ENCODE peak calls at places on chromosomes 12 and 14, in eight cellular contexts. K is heart right ventricle, U is fibroblast of pulmonary artery, V is astrocyte of the spinal cord, Z is GM12865, G is IMR-90, N is astrocyte of the cerebellum, X is uterus. M is an unnamed sample.

GRCh38 chr12:58458093-58458492 is 462.2 kb downstream of the LRIG3 start:
- DNase-seq in U (no peak), V (no peak), G (peak), Z (no peak), K (no peak), X (no peak), N (no peak), M (no peak)

GRCh38 chr14:63524537-63525155 is 18.5 kb downstream of the PPP2R5E start:
- DNase-seq in V (no peak), Z (peak), U (no peak), G (no peak), K (no peak), N (no peak), X (no peak), M (no peak)

GRCh38 chr12:93982847-93983315 is 165.5 kb upstream of the PLXNC1 start:
- DNase-seq in X (no peak), Z (no peak), U (peak), G (peak), V (peak), N (peak), K (no peak), M (no peak)

GRCh38 chr12:12379831-12380730 is 23.2 kb downstream of the BORCS5 start:
- DNase-seq in K (no peak), N (no peak), Z (peak), U (no peak), X (no peak), G (no peak), V (no peak), M (no peak)

GRCh38 chr14:65360144-65360784 is 52.3 kb upstream of the FUT8 start:
- DNase-seq in N (no peak), Z (no peak), V (peak), G (no peak), K (no peak), U (no peak), X (no peak), M (no peak)

GRCh38 chr12:109872-110271 is 43.3 kb downstream of the IQSEC3 start:
- DNase-seq in X (no peak), Z (no peak), U (no peak), N (no peak), K (no peak), G (no peak), V (no peak), M (no peak)

GRCh38 chr14:93997082-93997481 is at the start of gene CCDC197:
- DNase-seq in K (no peak), G (peak), N (no peak), U (no peak), V (no peak), X (no peak), Z (no peak), M (no peak)

GRCh38 chr12:121165316-121165715 is 32.6 kb downstream of the P2RX7 start:
- DNase-seq in V (peak), K (no peak), U (peak), G (no peak), X (no peak), Z (no peak), N (peak), M (no peak)

GRCh38 chr12:24770851-24771250 is 178.1 kb downstream of the BCAT1 start:
- DNase-seq in G (peak), K (no peak), U (peak), X (no peak), N (no peak), V (no peak), Z (no peak), M (no peak)

GRCh38 chr12:42180990-42181611 is 36.4 kb upstream of the GXYLT1 start:
- DNase-seq in N (no peak), Z (no peak), K (no peak), U (peak), X (no peak), V (peak), G (peak), M (no peak)

GRCh38 chr12:90945070-90945649 is 9.8 kb downstream of the CCER1 start:
- DNase-seq in N (no peak), Z (peak), U (peak), K (no peak), V (peak), G (peak), X (no peak), M (no peak)

GRCh38 chr12:115374480-115375187 is 690.7 kb upstream of the TBX3 start:
- DNase-seq in K (no peak), U (no peak), V (no peak), N (no peak), Z (peak), G (no peak), X (no peak), M (no peak)

GRCh38 chr12:123269395-123269892 is 2.2 kb downstream of the CDK2AP1 start:
- DNase-seq in G (peak), N (peak), Z (peak), K (peak), U (peak), X (peak), V (peak), M (peak)

GRCh38 chr12:121795029-121795977 is 1.8 kb upstream of the RHOF start:
- DNase-seq in Z (peak), K (peak), N (peak), X (peak), G (peak), V (peak), U (peak), M (peak)

GRCh38 chr12:50751921-50752721 is 11.8 kb upstream of the ATF1 start:
- DNase-seq in X (no peak), Z (no peak), U (no peak), G (peak), N (no peak), V (peak), K (no peak), M (no peak)

GRCh38 chr12:87967871-87968270 is 61.3 kb downstream of the C12orf50 start:
- DNase-seq in V (no peak), N (no peak), X (no peak), Z (no peak), K (no peak), G (no peak), U (peak), M (no peak)

GRCh38 chr12:132524405-132524804 is 34.5 kb downstream of the FBRSL1 start:
- DNase-seq in X (no peak), K (no peak), U (no peak), V (peak), Z (peak), G (peak), N (no peak), M (no peak)

GRCh38 chr14:100815478-100816285 is 10.2 kb upstream of the MEG3 start:
- DNase-seq in X (no peak), G (peak), K (no peak), N (peak), U (peak), V (peak), Z (no peak), M (no peak)

GRCh38 chr12:124652661-124653060 is 85.2 kb upstream of the NCOR2 start:
- DNase-seq in G (no peak), Z (no peak), U (no peak), N (no peak), V (no peak), K (no peak), X (no peak), M (no peak)
- TF ChIP-seq CTCF in G (no peak), Z (no peak), U (no peak), N (no peak), V (no peak), K (no peak), X (no peak), M (no peak)

DNA sequence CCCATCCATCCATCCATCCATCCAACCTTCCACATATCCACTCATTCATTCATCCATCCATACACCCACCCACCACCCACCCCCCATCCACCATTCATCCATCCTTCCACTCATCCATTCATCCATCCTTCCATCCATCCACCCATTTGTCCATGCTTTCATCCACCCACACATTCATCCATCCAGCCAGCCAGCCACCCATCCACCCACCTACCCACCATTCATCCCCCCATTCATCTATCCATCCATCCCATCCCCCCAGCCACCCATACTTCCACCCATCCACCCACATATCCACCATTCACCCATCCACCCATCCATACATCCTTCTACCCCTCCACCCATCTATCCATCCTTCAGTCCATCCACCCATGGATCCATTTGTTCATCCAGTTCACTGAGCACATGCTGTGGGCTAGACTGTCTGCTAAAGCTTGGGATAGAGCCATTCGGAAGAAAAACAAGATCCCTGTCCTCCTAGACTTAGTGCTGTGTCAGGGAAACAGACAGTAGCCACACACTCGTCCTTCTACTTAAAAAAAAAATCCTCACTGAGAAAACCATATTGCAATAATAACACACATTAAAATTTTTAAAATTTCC is 377.5 kb downstream of the ADGRD1 start:
- DNase-seq in G (no peak), V (no peak), X (no peak), U (no peak), K (no peak), Z (no peak), N (no peak), M (no peak)
- TF ChIP-seq CTCF in G (no peak), V (no peak), X (no peak), U (no peak), K (no peak), Z (no peak), N (no peak), M (no peak)

DNA sequence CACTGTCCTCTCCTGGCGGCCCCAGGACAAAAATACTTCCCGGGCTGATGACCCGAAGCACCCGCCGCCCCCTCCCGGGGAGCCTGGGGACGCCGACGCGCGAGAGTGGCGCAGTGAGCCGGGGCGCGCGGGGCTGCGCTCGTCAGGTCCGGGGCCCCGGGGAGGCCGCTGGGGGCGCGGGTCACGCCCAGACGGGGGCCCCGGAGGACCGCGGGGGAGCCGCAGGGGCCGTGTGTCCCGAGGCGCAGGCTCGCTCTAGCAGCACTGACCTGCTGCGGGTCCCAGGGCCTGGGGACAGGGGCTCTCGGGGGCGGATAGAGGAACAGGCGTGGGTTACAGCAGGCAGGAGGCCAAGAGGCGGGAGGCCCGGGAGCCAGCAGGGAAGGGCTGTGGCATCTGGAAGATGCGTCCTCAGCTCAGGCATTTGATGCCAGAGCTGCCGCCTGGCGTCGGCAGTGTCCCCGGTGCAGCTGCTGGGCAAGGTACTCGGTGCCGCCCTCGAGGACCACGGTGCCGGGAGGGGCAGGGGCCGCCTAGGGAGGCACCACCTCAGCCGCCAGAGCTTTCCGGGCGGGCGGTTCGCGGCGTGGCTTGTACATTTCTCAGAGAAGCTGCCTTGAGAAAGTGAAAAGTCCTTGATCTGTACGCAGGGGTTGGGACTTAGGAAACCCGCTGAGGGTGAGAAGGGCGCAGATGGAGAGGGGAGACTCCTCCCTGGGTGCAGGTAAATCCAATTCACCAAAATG is 1.2 kb downstream of the WNT5B start:
- DNase-seq in N (no peak), K (peak), G (no peak), V (peak), X (peak), Z (no peak), U (no peak), M (peak)
- TF ChIP-seq CTCF in N (peak), K (peak), G (no peak), V (peak), X (peak), Z (peak), U (no peak), M (no peak)

GRCh38 chr12:52532636-52533035 is 12.4 kb upstream of the KRT5 start:
- DNase-seq in X (no peak), Z (no peak), V (no peak), U (no peak), N (no peak), K (no peak), G (no peak), M (no peak)

GRCh38 chr12:52533686-52534470 is 13.7 kb upstream of the KRT5 start:
- DNase-seq in V (no peak), U (no peak), G (no peak), K (no peak), Z (no peak), N (no peak), X (no peak), M (no peak)

GRCh38 chr12:52531563-52532300 is 11.5 kb upstream of the KRT5 start:
- DNase-seq in K (no peak), Z (no peak), U (no peak), X (no peak), V (no peak), G (no peak), N (no peak), M (no peak)

GRCh38 chr12:52537101-52537500 is 15.8 kb downstream of the KRT71 start:
- DNase-seq in X (no peak), Z (no peak), G (no peak), K (no peak), U (no peak), V (no peak), N (no peak), M (no peak)

GRCh38 chr12:52534482-52534881 is 14.3 kb upstream of the KRT5 start:
- DNase-seq in N (no peak), Z (peak), X (no peak), U (peak), V (no peak), G (no peak), K (no peak), M (no peak)
- TF ChIP-seq CTCF in N (peak), Z (no peak), X (no peak), U (peak), V (no peak), G (no peak), K (no peak), M (no peak)

GRCh38 chr14:23360496-23360895 is 4.5 kb downstream of the EFS start:
- DNase-seq in K (no peak), X (no peak), N (no peak), G (no peak), V (no peak), U (no peak), Z (no peak), M (no peak)
- TF ChIP-seq CTCF in K (no peak), X (no peak), N (peak), G (peak), V (peak), U (no peak), Z (no peak), M (no peak)

DNA sequence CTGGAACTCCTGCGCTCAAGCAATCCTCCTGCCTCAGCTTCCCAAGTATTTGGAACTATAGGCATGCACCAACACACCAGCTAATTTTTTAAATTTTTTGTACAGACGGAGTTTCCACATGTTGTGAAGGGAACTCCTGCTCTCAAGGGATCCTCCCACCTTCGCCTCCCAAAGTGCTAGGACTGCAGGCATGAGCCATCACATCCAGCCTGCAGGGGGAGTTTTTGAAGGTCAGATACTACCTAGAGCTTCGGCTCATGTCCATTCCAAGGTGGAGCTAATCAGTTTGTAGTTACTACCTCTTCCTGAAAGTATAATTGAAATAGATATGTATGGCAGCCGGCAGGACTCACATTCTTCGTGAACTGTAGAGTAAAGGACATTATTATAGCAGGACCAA is 3.7 kb upstream of the TAS2R19 start:
- DNase-seq in N (no peak), K (no peak), V (no peak), G (no peak), Z (no peak), U (no peak), X (no peak), M (peak)
- TF ChIP-seq CTCF in N (peak), K (no peak), V (no peak), G (no peak), Z (no peak), U (peak), X (no peak), M (no peak)

GRCh38 chr12:46944104-46944503 is 118.3 kb upstream of the SLC38A4 start:
- DNase-seq in V (peak), G (peak), X (no peak), Z (no peak), N (no peak), U (peak), K (no peak), M (no peak)
- TF ChIP-seq CTCF in V (peak), G (peak), X (no peak), Z (no peak), N (peak), U (peak), K (peak), M (no peak)

DNA sequence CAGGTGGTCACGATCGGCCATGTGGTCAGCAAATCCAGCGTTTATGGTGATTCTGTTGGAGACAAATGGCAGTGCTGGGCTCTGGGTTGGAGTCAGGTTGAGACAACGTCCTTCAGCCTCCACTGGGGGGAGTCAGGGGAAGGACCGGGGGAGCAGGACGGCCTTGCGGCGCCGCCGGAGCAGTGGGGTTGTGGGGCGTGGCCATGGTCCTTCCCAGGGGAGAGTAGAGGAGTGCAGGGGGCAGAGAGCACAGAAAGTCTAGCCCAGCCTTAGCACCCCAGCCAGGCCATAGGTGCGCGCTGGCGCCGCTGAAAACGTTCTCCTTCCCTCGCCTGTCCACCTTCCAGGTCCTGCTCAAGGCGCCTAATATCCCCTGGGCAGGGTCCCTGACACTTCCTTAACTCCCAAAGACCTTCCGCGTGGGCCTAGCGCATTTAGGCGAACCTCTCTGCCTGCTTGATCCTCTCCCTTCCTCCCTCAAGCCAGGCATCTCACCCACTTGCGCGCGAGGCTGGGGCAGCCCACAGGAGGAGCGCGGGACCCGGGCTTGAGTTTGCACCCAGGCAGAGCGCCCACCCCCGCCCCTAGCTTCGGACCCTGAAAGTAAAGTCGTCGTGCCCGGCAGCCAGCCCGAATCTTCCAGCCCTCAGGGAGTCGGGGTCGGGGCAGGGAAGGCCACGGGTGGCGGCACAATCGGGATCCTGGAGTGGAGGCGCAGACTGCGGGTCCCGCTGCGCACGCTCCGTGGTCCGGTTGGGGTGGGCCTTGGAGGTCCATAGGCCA is 3.1 kb upstream of the KIF26A start:
- DNase-seq in G (no peak), X (no peak), V (no peak), U (peak), N (no peak), K (no peak), Z (peak), M (peak)
- TF ChIP-seq CTCF in G (peak), X (no peak), V (peak), U (no peak), N (peak), K (no peak), Z (no peak), M (peak)

GRCh38 chr12:31728289-31728916 is 418 bp downstream of the AMN1 start:
- DNase-seq in U (no peak), K (peak), X (no peak), Z (peak), N (no peak), G (no peak), V (no peak), M (no peak)

GRCh38 chr12:31727197-31727596 is 1.6 kb downstream of the AMN1 start:
- DNase-seq in K (no peak), G (no peak), Z (no peak), X (no peak), V (no peak), U (no peak), N (no peak), M (no peak)

GRCh38 chr12:31726575-31726974 is 2.2 kb downstream of the AMN1 start:
- DNase-seq in Z (no peak), K (no peak), X (no peak), V (no peak), N (no peak), G (no peak), U (no peak), M (no peak)

GRCh38 chr12:31729728-31730127 is 907 bp upstream of the AMN1 start:
- DNase-seq in N (no peak), V (no peak), K (no peak), G (no peak), Z (no peak), X (no peak), U (no peak), M (no peak)

DNA sequence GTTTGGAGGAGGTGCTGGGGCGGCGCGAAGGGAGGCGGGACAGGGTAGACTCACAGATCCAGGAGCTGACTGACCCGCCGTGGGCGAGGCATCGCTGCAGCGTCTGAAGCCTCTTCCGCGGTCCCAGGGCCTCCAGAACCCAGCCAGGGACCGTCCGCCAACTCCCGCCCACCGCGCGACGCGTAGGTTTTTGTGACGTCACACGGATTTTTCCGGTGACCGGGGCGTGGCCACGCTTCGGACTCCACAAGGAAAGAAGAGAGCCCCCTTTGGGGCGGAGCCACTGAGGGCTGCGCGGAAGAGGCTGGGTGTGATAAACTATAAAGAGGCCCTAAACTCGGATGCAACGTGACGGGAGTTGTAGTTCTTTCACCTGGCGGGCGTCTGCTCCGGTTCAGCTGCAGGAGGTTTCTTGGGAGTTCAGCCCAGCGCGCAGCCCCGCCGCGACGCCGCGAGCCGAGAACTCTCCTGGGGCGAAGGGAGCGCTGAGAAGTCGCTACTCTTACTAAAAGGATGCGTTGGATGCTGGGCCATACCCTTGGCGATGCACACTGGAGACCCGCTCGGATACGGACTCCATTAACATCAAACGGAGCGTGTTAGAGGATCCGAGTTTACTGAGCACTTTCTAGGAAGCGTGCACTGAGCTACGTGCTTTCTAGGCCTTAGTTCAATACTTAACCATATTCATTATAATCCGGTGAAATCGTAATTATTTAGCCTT is at the start of gene AMN1:
- DNase-seq in X (peak), Z (peak), V (peak), K (peak), N (peak), G (peak), U (peak), M (peak)
- TF ChIP-seq CTCF in X (peak), Z (no peak), V (no peak), K (peak), N (peak), G (peak), U (no peak), M (no peak)

M was measured in endothelial cell.